ENCODE peak calls at places on chromosome 7, in eight cellular contexts. Z is breast epithelium; L is BE2C; M is adrenal gland; W is lung; B is aorta; C is effector memory CD4-positive, alpha-beta T cell; P is PC-9. U is an unnamed sample. For H3K36me3, the result is how much of the 10 kb centered on the place peaks cover.

GRCh38 chr7:153382591-153383225 is 623.2 kb downstream of the ACTR3B start:
- DNase-seq in Z (no peak), L (no peak), M (no peak), W (no peak), B (no peak), C (no peak), P (no peak), U (peak)

GRCh38 chr7:137130751-137131158 is 212.8 kb downstream of the PTN start:
- DNase-seq in Z (no peak), L (no peak), M (no peak), W (no peak), B (no peak), C (no peak), P (peak), U (no peak)

GRCh38 chr7:84042110-84042539 is 152.5 kb downstream of the SEMA3A start:
- DNase-seq in Z (no peak), L (peak), M (no peak), W (no peak), B (no peak), C (no peak), P (peak), U (no peak)

GRCh38 chr7:142969183-142969582 is 7.0 kb upstream of the KEL start:
- DNase-seq in Z (no peak), L (no peak), M (no peak), W (no peak), B (no peak), C (no peak), P (no peak), U (no peak)

GRCh38 chr7:131861620-131862346 is 305.4 kb upstream of the PODXL start:
- DNase-seq in Z (no peak), L (no peak), M (no peak), W (no peak), B (no peak), C (no peak), P (no peak), U (no peak)

GRCh38 chr7:80135306-80136104 is 874 bp downstream of the GNAI1 start:
- DNase-seq in Z (no peak), L (peak), M (peak), W (no peak), B (peak), C (no peak), P (peak), U (no peak)

GRCh38 chr7:19442016-19442785 is 266.6 kb downstream of the POLR1F start:
- DNase-seq in Z (no peak), L (peak), M (peak), W (no peak), B (no peak), C (no peak), P (peak), U (no peak)

GRCh38 chr7:41189866-41190265 is 513.0 kb downstream of the INHBA start:
- DNase-seq in Z (no peak), L (no peak), M (no peak), W (no peak), B (no peak), C (no peak), P (peak), U (no peak)

GRCh38 chr7:105389090-105389650 is 449 bp upstream of the SRPK2 start:
- DNase-seq in Z (no peak), L (peak), M (peak), W (peak), B (peak), C (no peak), P (peak), U (no peak)

GRCh38 chr7:23373151-23374004 is 74.2 kb downstream of the MALSU1 start:
- DNase-seq in Z (no peak), L (no peak), M (no peak), W (no peak), B (no peak), C (no peak), P (no peak), U (no peak)

DNA sequence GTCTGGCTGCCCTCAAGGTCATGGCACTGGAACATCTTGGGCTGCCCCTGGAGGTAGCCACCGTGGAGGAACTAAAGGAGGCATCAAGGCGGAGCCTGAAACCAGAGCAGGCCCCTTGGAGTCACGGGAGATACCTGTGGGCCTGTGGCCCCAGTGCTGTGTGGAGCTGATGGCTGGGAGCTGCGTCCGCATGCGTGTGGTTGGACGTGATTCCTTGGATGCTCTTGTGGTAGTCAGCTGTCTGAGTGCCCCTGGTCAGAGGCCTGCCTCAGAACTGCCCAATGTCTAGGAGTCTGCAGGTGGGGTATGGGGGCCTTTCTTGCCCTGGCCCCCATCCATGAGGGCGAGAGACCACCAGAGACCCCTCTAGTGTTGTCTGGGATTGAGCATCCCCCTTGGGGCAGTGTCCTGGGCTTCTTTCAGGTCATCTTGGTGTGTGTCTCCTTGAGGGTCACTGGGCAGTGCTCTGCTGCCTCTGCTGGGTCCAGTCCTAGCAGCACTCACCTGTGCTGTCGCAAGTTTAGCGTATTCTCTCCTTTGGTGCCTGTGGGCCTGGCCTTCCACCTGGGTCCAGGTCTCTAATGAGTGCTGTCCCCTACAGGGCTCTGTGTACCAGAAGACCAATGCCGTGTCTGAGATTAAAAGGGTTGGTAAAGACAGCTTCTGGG is 8.1 kb downstream of the PGAM2 start:
- DNase-seq in Z (no peak), L (no peak), M (peak), W (no peak), B (no peak), C (no peak), P (no peak), U (no peak)
- H3K36me3 ChIP-seq in Z (under half), L (half or more), M (half or more), W (half or more), B (under half), C (half or more), P (under half), U (half or more)

DNA sequence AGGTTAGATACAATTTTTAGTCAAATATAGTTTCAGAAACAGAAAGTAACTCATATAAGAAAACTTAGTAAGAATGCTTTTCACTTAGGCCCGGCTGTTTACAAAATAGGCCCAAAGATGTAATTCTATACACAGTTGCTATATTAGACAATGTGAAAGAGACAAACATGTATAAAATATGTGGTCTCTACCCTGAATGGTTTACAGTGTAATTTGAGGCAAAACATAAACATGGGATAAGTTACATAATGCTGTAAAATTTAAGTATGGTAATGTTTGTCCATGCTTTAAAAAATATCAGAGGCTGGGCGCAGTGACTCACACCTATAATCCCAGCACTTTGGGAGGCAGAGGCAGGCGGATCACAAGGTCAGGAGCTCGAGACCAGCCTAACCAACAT is 18.7 kb downstream of the KRIT1 start:
- DNase-seq in Z (no peak), L (no peak), M (no peak), W (no peak), B (no peak), C (no peak), P (no peak), U (no peak)
- H3K4me3 ChIP-seq in Z (no peak), L (no peak), M (no peak), W (no peak), B (no peak), C (no peak), P (no peak), U (no peak)

GRCh38 chr7:30681262-30682130 is 760 bp downstream of the CRHR2 start:
- DNase-seq in Z (no peak), L (no peak), M (no peak), W (no peak), B (no peak), C (no peak), P (no peak), U (no peak)

GRCh38 chr7:30674876-30675275 is 7.4 kb downstream of the CRHR2 start:
- DNase-seq in Z (no peak), L (no peak), M (no peak), W (no peak), B (no peak), C (no peak), P (no peak), U (no peak)

GRCh38 chr7:30679664-30680063 is 2.6 kb downstream of the CRHR2 start:
- DNase-seq in Z (no peak), L (no peak), M (no peak), W (no peak), B (no peak), C (no peak), P (no peak), U (no peak)

GRCh38 chr7:30682131-30683083 is at the start of gene CRHR2:
- DNase-seq in Z (no peak), L (peak), M (no peak), W (no peak), B (no peak), C (peak), P (no peak), U (no peak)

DNA sequence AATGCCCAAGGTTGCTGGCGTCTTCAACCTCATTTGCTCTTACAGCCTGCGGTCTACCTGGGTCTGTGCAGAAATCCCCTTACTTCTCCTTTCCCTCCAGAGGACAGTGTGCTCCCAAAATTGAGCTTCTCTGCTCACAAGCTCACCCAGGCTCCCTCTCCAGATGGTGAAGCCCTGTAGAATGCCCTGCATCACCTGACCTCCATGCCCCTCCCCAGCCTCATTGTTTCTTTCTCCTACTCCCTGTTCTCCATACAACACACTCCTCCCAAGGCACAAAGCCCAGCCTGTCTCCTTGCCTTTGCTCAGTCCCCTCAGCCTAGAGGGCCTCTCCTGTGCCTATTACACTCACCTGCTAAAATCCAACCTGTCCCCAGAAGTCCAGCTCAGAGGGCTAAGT is 3.5 kb downstream of the CRHR2 start:
- DNase-seq in Z (no peak), L (no peak), M (no peak), W (no peak), B (no peak), C (no peak), P (no peak), U (no peak)
- H3K36me3 ChIP-seq in Z (under half), L (under half), M (under half), W (under half), B (under half), C (under half), P (under half), U (under half)

DNA sequence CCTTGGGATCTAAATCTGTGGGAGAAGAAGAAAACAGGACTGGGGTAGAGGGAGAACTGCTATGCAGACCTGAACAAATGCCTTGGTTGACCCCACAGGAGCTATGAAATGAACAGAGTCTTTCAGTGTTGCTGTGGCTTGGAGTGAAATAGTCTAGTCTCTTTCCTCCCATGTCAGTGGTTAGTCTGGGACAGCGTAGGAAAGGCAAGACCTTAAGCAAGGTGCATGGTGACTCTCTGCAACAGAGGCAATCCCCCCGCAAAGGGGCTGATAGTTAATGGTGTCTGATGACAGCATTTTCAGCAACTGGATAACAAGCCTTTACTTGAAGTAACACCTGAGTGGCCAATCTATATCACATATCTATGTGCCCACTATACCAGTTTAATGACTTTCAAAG is 62.3 kb downstream of the ARL4A start:
- DNase-seq in Z (no peak), L (no peak), M (no peak), W (no peak), B (no peak), C (no peak), P (no peak), U (no peak)
- H3K4me3 ChIP-seq in Z (no peak), L (no peak), M (no peak), W (no peak), B (no peak), C (no peak), P (no peak), U (no peak)

DNA sequence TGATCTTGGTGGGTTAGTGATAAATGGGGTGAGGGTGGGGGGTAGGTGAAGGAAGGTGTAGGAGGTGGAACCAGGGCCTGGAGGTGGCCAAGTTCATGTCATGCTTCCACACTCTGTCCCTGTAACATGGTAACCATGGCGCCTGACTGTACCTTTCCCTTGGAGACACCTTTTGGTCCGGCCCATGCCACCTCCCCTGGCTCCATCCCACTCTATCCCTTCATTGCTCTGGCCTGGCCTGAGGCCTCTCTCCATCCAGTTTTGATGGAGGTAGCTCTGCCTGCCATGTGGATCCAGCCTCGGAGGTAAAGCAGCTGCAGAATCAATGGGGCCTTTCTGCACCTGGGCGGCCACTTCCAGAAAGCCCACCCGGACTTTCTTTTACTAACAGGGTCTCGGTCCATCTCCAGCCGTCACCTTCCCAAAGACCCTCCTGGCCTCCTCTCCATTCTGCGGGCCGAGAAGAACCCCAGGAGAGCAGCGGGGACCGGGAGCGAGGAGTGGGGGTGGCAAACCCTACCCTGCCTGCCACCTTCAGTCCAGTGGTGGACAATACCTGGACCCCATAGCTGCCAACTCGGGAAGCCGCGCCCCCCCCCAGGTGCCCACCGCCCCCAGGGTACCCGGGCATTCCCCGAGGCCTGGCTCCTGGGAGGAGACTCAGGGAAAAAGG is 504 bp upstream of the TRRAP start:
- DNase-seq in Z (no peak), L (no peak), M (no peak), W (no peak), B (no peak), C (no peak), P (no peak), U (no peak)
- H3K36me3 ChIP-seq in Z (under half), L (under half), M (under half), W (under half), B (under half), C (under half), P (under half), U (under half)

U was measured in right atrium auricular region.